ENCODE peak calls at places on chromosomes 7 and 10, in nine cellular contexts. One of them, this sample, is unnamed.
A peak's percentile ranks its signal among the peaks of the same experiment; 100 is the strongest.

GRCh38 chr7:14303536-14303935 is 314.1 kb upstream of the ETV1 start:
- DNase-seq in fibroblast of pulmonary artery: no peak
- DNase-seq in H54: no peak
- DNase-seq in D341Med: no peak
- DNase-seq in NCI-H2171: no peak
- DNase-seq in fibroblast of gingiva: no peak
- DNase-seq in RWPE1: no peak
- DNase-seq in T-helper 9 cell: no peak
- DNase-seq in HCEC 1CT: no peak
- DNase-seq in this sample: no peak

GRCh38 chr10:88705951-88706350 is at the start of gene LIPK:
- DNase-seq in NCI-H2171: no peak
- DNase-seq in fibroblast of pulmonary artery: no peak
- DNase-seq in T-helper 9 cell: no peak
- DNase-seq in D341Med: no peak
- DNase-seq in HCEC 1CT: no peak
- DNase-seq in fibroblast of gingiva: no peak
- DNase-seq in H54: no peak
- DNase-seq in RWPE1: peak; percentile 52
- DNase-seq in this sample: no peak

GRCh38 chr7:22305706-22306105 is 51.2 kb downstream of the RAPGEF5 start:
- DNase-seq in HCEC 1CT: no peak
- DNase-seq in fibroblast of pulmonary artery: no peak
- DNase-seq in NCI-H2171: no peak
- DNase-seq in H54: no peak
- DNase-seq in fibroblast of gingiva: no peak
- DNase-seq in D341Med: no peak
- DNase-seq in RWPE1: no peak
- DNase-seq in T-helper 9 cell: no peak
- DNase-seq in this sample: no peak

GRCh38 chr7:128915271-128915819 is 4.8 kb upstream of the KCP start:
- DNase-seq in HCEC 1CT: no peak
- DNase-seq in fibroblast of pulmonary artery: no peak
- DNase-seq in T-helper 9 cell: no peak
- DNase-seq in NCI-H2171: no peak
- DNase-seq in RWPE1: no peak
- DNase-seq in D341Med: no peak
- DNase-seq in fibroblast of gingiva: no peak
- DNase-seq in H54: no peak
- DNase-seq in this sample: no peak

GRCh38 chr7:156836443-156836842 is 56.5 kb downstream of the LMBR1 start:
- DNase-seq in H54: no peak
- DNase-seq in RWPE1: peak; percentile 8
- DNase-seq in D341Med: no peak
- DNase-seq in fibroblast of gingiva: no peak
- DNase-seq in NCI-H2171: no peak
- DNase-seq in T-helper 9 cell: no peak
- DNase-seq in HCEC 1CT: no peak
- DNase-seq in fibroblast of pulmonary artery: no peak
- DNase-seq in this sample: no peak

GRCh38 chr10:62384057-62384446 is 9.9 kb downstream of the ZNF365 start:
- DNase-seq in RWPE1: peak; percentile 62
- DNase-seq in H54: peak; percentile 52
- DNase-seq in NCI-H2171: no peak
- DNase-seq in fibroblast of pulmonary artery: peak; percentile 18
- DNase-seq in T-helper 9 cell: peak; percentile 22
- DNase-seq in D341Med: no peak
- DNase-seq in fibroblast of gingiva: no peak
- DNase-seq in HCEC 1CT: peak; percentile 62
- DNase-seq in this sample: peak; percentile 33

GRCh38 chr7:26500749-26501352 is 209.2 kb downstream of the SNX10 start:
- DNase-seq in HCEC 1CT: peak; percentile 49
- DNase-seq in fibroblast of pulmonary artery: peak; percentile 54
- DNase-seq in T-helper 9 cell: no peak
- DNase-seq in H54: peak; percentile 21
- DNase-seq in RWPE1: peak; percentile 49
- DNase-seq in fibroblast of gingiva: no peak
- DNase-seq in D341Med: no peak
- DNase-seq in NCI-H2171: peak; percentile 30
- DNase-seq in this sample: peak; percentile 3

GRCh38 chr7:85896531-85896930 is 709.7 kb upstream of the SEMA3D start:
- DNase-seq in fibroblast of pulmonary artery: no peak
- DNase-seq in HCEC 1CT: no peak
- DNase-seq in T-helper 9 cell: no peak
- DNase-seq in H54: no peak
- DNase-seq in fibroblast of gingiva: peak; percentile 52
- DNase-seq in NCI-H2171: no peak
- DNase-seq in RWPE1: no peak
- DNase-seq in D341Med: no peak
- DNase-seq in this sample: no peak

GRCh38 chr7:128906766-128907559 is 3.5 kb downstream of the KCP start:
- DNase-seq in fibroblast of pulmonary artery: no peak
- DNase-seq in D341Med: no peak
- DNase-seq in H54: no peak
- DNase-seq in HCEC 1CT: no peak
- DNase-seq in T-helper 9 cell: no peak
- DNase-seq in RWPE1: no peak
- DNase-seq in fibroblast of gingiva: no peak
- DNase-seq in NCI-H2171: no peak
- DNase-seq in this sample: no peak

GRCh38 chr7:4631664-4632171 is 50.4 kb upstream of the FOXK1 start:
- DNase-seq in RWPE1: peak; percentile 96
- DNase-seq in fibroblast of pulmonary artery: peak; percentile 95
- DNase-seq in NCI-H2171: peak; percentile 82
- DNase-seq in HCEC 1CT: peak; percentile 91
- DNase-seq in H54: peak; percentile 96
- DNase-seq in fibroblast of gingiva: peak; percentile 92
- DNase-seq in D341Med: peak; percentile 66
- DNase-seq in T-helper 9 cell: no peak
- DNase-seq in this sample: no peak

GRCh38 chr7:151046603-151047573 is 1.4 kb upstream of the ASIC3 start:
- DNase-seq in NCI-H2171: no peak
- DNase-seq in D341Med: no peak
- DNase-seq in fibroblast of pulmonary artery: peak; percentile 65
- DNase-seq in RWPE1: peak; percentile 20
- DNase-seq in fibroblast of gingiva: peak; percentile 47
- DNase-seq in T-helper 9 cell: no peak
- DNase-seq in HCEC 1CT: no peak
- DNase-seq in H54: peak; percentile 54
- DNase-seq in this sample: no peak

GRCh38 chr7:136086712-136087111 is 109.6 kb upstream of the MTPN start:
- DNase-seq in H54: peak; percentile 68
- DNase-seq in T-helper 9 cell: no peak
- DNase-seq in HCEC 1CT: peak; percentile 62
- DNase-seq in fibroblast of pulmonary artery: peak; percentile 94
- DNase-seq in D341Med: peak; percentile 41
- DNase-seq in RWPE1: peak; percentile 77
- DNase-seq in fibroblast of gingiva: peak; percentile 77
- DNase-seq in NCI-H2171: no peak
- DNase-seq in this sample: peak; percentile 12

GRCh38 chr10:72834183-72834825 is 59.2 kb upstream of the OIT3 start:
- DNase-seq in T-helper 9 cell: no peak
- DNase-seq in fibroblast of pulmonary artery: peak; percentile 89
- DNase-seq in HCEC 1CT: peak; percentile 78
- DNase-seq in D341Med: peak; percentile 39
- DNase-seq in NCI-H2171: peak; percentile 2
- DNase-seq in RWPE1: peak; percentile 46
- DNase-seq in fibroblast of gingiva: peak; percentile 69
- DNase-seq in H54: peak; percentile 24
- DNase-seq in this sample: peak; percentile 37

GRCh38 chr7:64946772-64947171 is 43.7 kb downstream of the ZNF273 start:
- DNase-seq in fibroblast of gingiva: no peak
- DNase-seq in NCI-H2171: no peak
- DNase-seq in fibroblast of pulmonary artery: peak; percentile 4
- DNase-seq in H54: no peak
- DNase-seq in D341Med: peak; percentile 50
- DNase-seq in RWPE1: no peak
- DNase-seq in T-helper 9 cell: no peak
- DNase-seq in HCEC 1CT: no peak
- DNase-seq in this sample: no peak

GRCh38 chr7:34761627-34762026 is 103.6 kb downstream of the NPSR1 start:
- DNase-seq in HCEC 1CT: no peak
- DNase-seq in H54: no peak
- DNase-seq in fibroblast of pulmonary artery: peak; percentile 27
- DNase-seq in RWPE1: no peak
- DNase-seq in fibroblast of gingiva: no peak
- DNase-seq in NCI-H2171: no peak
- DNase-seq in T-helper 9 cell: no peak
- DNase-seq in D341Med: no peak
- DNase-seq in this sample: no peak

GRCh38 chr10:113045155-113046055 is 95.4 kb downstream of the TCF7L2 start:
- DNase-seq in NCI-H2171: no peak
- DNase-seq in HCEC 1CT: peak; percentile 84
- DNase-seq in D341Med: no peak
- DNase-seq in H54: peak; percentile 49
- DNase-seq in fibroblast of gingiva: peak; percentile 75
- DNase-seq in T-helper 9 cell: no peak
- DNase-seq in RWPE1: peak; percentile 90
- DNase-seq in fibroblast of pulmonary artery: peak; percentile 89
- DNase-seq in this sample: no peak

GRCh38 chr10:131548176-131548575 is 236.7 kb upstream of the TCERG1L start:
- DNase-seq in HCEC 1CT: no peak
- DNase-seq in D341Med: no peak
- DNase-seq in fibroblast of gingiva: no peak
- DNase-seq in T-helper 9 cell: no peak
- DNase-seq in H54: no peak
- DNase-seq in NCI-H2171: no peak
- DNase-seq in RWPE1: no peak
- DNase-seq in fibroblast of pulmonary artery: no peak
- DNase-seq in this sample: no peak

GRCh38 chr10:89625041-89625765 is 19.8 kb downstream of the PANK1 start:
- DNase-seq in D341Med: no peak
- DNase-seq in HCEC 1CT: no peak
- DNase-seq in NCI-H2171: no peak
- DNase-seq in fibroblast of gingiva: no peak
- DNase-seq in T-helper 9 cell: no peak
- DNase-seq in RWPE1: no peak
- DNase-seq in fibroblast of pulmonary artery: no peak
- DNase-seq in H54: no peak
- DNase-seq in this sample: no peak

GRCh38 chr7:131105294-131105802 is 222.3 kb upstream of the MKLN1 start:
- DNase-seq in H54: no peak
- DNase-seq in D341Med: no peak
- DNase-seq in T-helper 9 cell: no peak
- DNase-seq in fibroblast of pulmonary artery: no peak
- DNase-seq in HCEC 1CT: peak; percentile 20
- DNase-seq in NCI-H2171: no peak
- DNase-seq in RWPE1: peak; percentile 20
- DNase-seq in fibroblast of gingiva: no peak
- DNase-seq in this sample: no peak

GRCh38 chr10:131825150-131825907 is 75.5 kb upstream of the PPP2R2D start:
- DNase-seq in fibroblast of gingiva: no peak
- DNase-seq in T-helper 9 cell: no peak
- DNase-seq in H54: no peak
- DNase-seq in fibroblast of pulmonary artery: no peak
- DNase-seq in HCEC 1CT: no peak
- DNase-seq in D341Med: no peak
- DNase-seq in NCI-H2171: no peak
- DNase-seq in RWPE1: no peak
- DNase-seq in this sample: no peak

GRCh38 chr10:110802551-110803238 is 69.0 kb upstream of the PDCD4 start:
- DNase-seq in D341Med: no peak
- DNase-seq in T-helper 9 cell: peak; percentile 35
- DNase-seq in fibroblast of gingiva: peak; percentile 69
- DNase-seq in RWPE1: no peak
- DNase-seq in NCI-H2171: peak; percentile 71
- DNase-seq in fibroblast of pulmonary artery: peak; percentile 70
- DNase-seq in HCEC 1CT: peak; percentile 83
- DNase-seq in H54: peak; percentile 23
- DNase-seq in this sample: no peak

GRCh38 chr7:20227291-20227795 is 10.2 kb upstream of the MACC1 start:
- DNase-seq in fibroblast of pulmonary artery: no peak
- DNase-seq in NCI-H2171: no peak
- DNase-seq in fibroblast of gingiva: no peak
- DNase-seq in RWPE1: no peak
- DNase-seq in D341Med: no peak
- DNase-seq in H54: no peak
- DNase-seq in T-helper 9 cell: no peak
- DNase-seq in HCEC 1CT: no peak
- DNase-seq in this sample: no peak

GRCh38 chr10:72087969-72088878 is at the start of gene SPOCK2:
- DNase-seq in HCEC 1CT: no peak
- DNase-seq in fibroblast of gingiva: no peak
- DNase-seq in H54: no peak
- DNase-seq in D341Med: no peak
- DNase-seq in RWPE1: no peak
- DNase-seq in NCI-H2171: peak; percentile 80
- DNase-seq in fibroblast of pulmonary artery: no peak
- DNase-seq in T-helper 9 cell: peak; percentile 71
- DNase-seq in this sample: peak; percentile 88

GRCh38 chr7:130491841-130492518 is at the start of gene MEST:
- DNase-seq in H54: peak; percentile 42
- DNase-seq in NCI-H2171: peak; percentile 21
- DNase-seq in fibroblast of gingiva: no peak
- DNase-seq in D341Med: no peak
- DNase-seq in T-helper 9 cell: no peak
- DNase-seq in RWPE1: no peak
- DNase-seq in HCEC 1CT: peak; percentile 18
- DNase-seq in fibroblast of pulmonary artery: peak; percentile 39
- DNase-seq in this sample: peak; percentile 50

GRCh38 chr7:159116581-159117339 is 27.9 kb downstream of the VIPR2 start:
- DNase-seq in H54: no peak
- DNase-seq in HCEC 1CT: no peak
- DNase-seq in fibroblast of pulmonary artery: no peak
- DNase-seq in fibroblast of gingiva: no peak
- DNase-seq in D341Med: no peak
- DNase-seq in RWPE1: no peak
- DNase-seq in T-helper 9 cell: no peak
- DNase-seq in NCI-H2171: no peak
- DNase-seq in this sample: no peak

GRCh38 chr7:109663806-109664205 is 1094.1 kb downstream of the DNAJB9 start:
- DNase-seq in H54: no peak
- DNase-seq in NCI-H2171: no peak
- DNase-seq in T-helper 9 cell: no peak
- DNase-seq in D341Med: peak; percentile 74
- DNase-seq in fibroblast of gingiva: no peak
- DNase-seq in RWPE1: no peak
- DNase-seq in HCEC 1CT: no peak
- DNase-seq in fibroblast of pulmonary artery: no peak
- DNase-seq in this sample: no peak

GRCh38 chr7:35761882-35762720 is 38.8 kb upstream of the SEPTIN7 start:
- DNase-seq in RWPE1: peak; percentile 26
- DNase-seq in T-helper 9 cell: no peak
- DNase-seq in fibroblast of gingiva: no peak
- DNase-seq in HCEC 1CT: peak; percentile 35
- DNase-seq in H54: no peak
- DNase-seq in D341Med: no peak
- DNase-seq in NCI-H2171: no peak
- DNase-seq in fibroblast of pulmonary artery: peak; percentile 91
- DNase-seq in this sample: no peak

GRCh38 chr7:73844848-73845460 is 2.6 kb upstream of the METTL27 start:
- DNase-seq in RWPE1: peak; percentile 52
- DNase-seq in fibroblast of gingiva: peak; percentile 51
- DNase-seq in HCEC 1CT: peak; percentile 26
- DNase-seq in NCI-H2171: no peak
- DNase-seq in T-helper 9 cell: no peak
- DNase-seq in fibroblast of pulmonary artery: peak; percentile 50
- DNase-seq in H54: peak; percentile 49
- DNase-seq in D341Med: no peak
- DNase-seq in this sample: no peak

GRCh38 chr7:47581821-47582747 is at the start of gene TNS3:
- DNase-seq in fibroblast of gingiva: peak; percentile 32
- DNase-seq in HCEC 1CT: peak; percentile 53
- DNase-seq in RWPE1: peak; percentile 60
- DNase-seq in T-helper 9 cell: no peak
- DNase-seq in NCI-H2171: no peak
- DNase-seq in D341Med: no peak
- DNase-seq in fibroblast of pulmonary artery: peak; percentile 51
- DNase-seq in H54: peak; percentile 83
- DNase-seq in this sample: no peak

GRCh38 chr10:686155-686931 is 3.1 kb downstream of the DIP2C start:
- DNase-seq in fibroblast of gingiva: no peak
- DNase-seq in fibroblast of pulmonary artery: no peak
- DNase-seq in HCEC 1CT: no peak
- DNase-seq in NCI-H2171: no peak
- DNase-seq in D341Med: no peak
- DNase-seq in RWPE1: no peak
- DNase-seq in H54: no peak
- DNase-seq in T-helper 9 cell: no peak
- DNase-seq in this sample: no peak

GRCh38 chr10:33734393-33735110 is 400.1 kb upstream of the NRP1 start:
- DNase-seq in HCEC 1CT: peak; percentile 56
- DNase-seq in T-helper 9 cell: no peak
- DNase-seq in fibroblast of gingiva: no peak
- DNase-seq in RWPE1: no peak
- DNase-seq in fibroblast of pulmonary artery: no peak
- DNase-seq in H54: no peak
- DNase-seq in NCI-H2171: no peak
- DNase-seq in D341Med: no peak
- DNase-seq in this sample: no peak

This sample was measured in CD8-positive, alpha-beta memory T cell.